ENCODE peak calls at places on chromosomes 5 and 9, in six cellular contexts. One of them, this sample, is unnamed.

GRCh38 chr5:140633081-140633471 is at the start of gene CD14:
- DNase-seq in CD8-positive, alpha-beta T cell: no peak
- DNase-seq in amniotic stem cell: peak
- DNase-seq in NCI-H1105: no peak
- DNase-seq in left ventricle myocardium inferior: peak
- DNase-seq in Calu3: peak
- DNase-seq in this sample: no peak

GRCh38 chr5:17713301-17713700 is 79.0 kb downstream of the TAF11L14 start:
- DNase-seq in left ventricle myocardium inferior: no peak
- DNase-seq in NCI-H1105: no peak
- DNase-seq in amniotic stem cell: no peak
- DNase-seq in CD8-positive, alpha-beta T cell: no peak
- DNase-seq in Calu3: no peak
- DNase-seq in this sample: no peak

GRCh38 chr5:128329542-128329941 is 208.5 kb downstream of the FBN2 start:
- DNase-seq in NCI-H1105: no peak
- DNase-seq in Calu3: no peak
- DNase-seq in amniotic stem cell: no peak
- DNase-seq in left ventricle myocardium inferior: no peak
- DNase-seq in CD8-positive, alpha-beta T cell: no peak
- DNase-seq in this sample: no peak

GRCh38 chr5:3801967-3802366 is 206.3 kb downstream of the IRX1 start:
- DNase-seq in left ventricle myocardium inferior: no peak
- DNase-seq in NCI-H1105: no peak
- DNase-seq in CD8-positive, alpha-beta T cell: no peak
- DNase-seq in Calu3: no peak
- DNase-seq in amniotic stem cell: no peak
- DNase-seq in this sample: no peak

GRCh38 chr9:123356851-123357747 is 1.1 kb downstream of the CRB2 start:
- DNase-seq in left ventricle myocardium inferior: no peak
- DNase-seq in amniotic stem cell: no peak
- DNase-seq in Calu3: no peak
- DNase-seq in CD8-positive, alpha-beta T cell: no peak
- DNase-seq in NCI-H1105: no peak
- DNase-seq in this sample: no peak

GRCh38 chr5:74017112-74017511 is 391.1 kb downstream of the ARHGEF28 start:
- DNase-seq in CD8-positive, alpha-beta T cell: no peak
- DNase-seq in amniotic stem cell: no peak
- DNase-seq in Calu3: peak
- DNase-seq in NCI-H1105: no peak
- DNase-seq in left ventricle myocardium inferior: no peak
- DNase-seq in this sample: no peak

GRCh38 chr5:96297867-96298266 is 135.2 kb downstream of the PCSK1 start:
- DNase-seq in CD8-positive, alpha-beta T cell: no peak
- DNase-seq in Calu3: peak
- DNase-seq in left ventricle myocardium inferior: no peak
- DNase-seq in NCI-H1105: no peak
- DNase-seq in amniotic stem cell: no peak
- DNase-seq in this sample: no peak

GRCh38 chr5:93603711-93604118 is 20.7 kb downstream of the NR2F1 start:
- DNase-seq in Calu3: no peak
- DNase-seq in CD8-positive, alpha-beta T cell: no peak
- DNase-seq in amniotic stem cell: no peak
- DNase-seq in NCI-H1105: no peak
- DNase-seq in left ventricle myocardium inferior: no peak
- DNase-seq in this sample: no peak

GRCh38 chr9:75390951-75391350 is 302.6 kb downstream of the OSTF1 start:
- DNase-seq in NCI-H1105: no peak
- DNase-seq in amniotic stem cell: no peak
- DNase-seq in left ventricle myocardium inferior: no peak
- DNase-seq in Calu3: no peak
- DNase-seq in CD8-positive, alpha-beta T cell: no peak
- DNase-seq in this sample: no peak